ENCODE peak calls at places on chromosome 16, in seven cellular contexts. L, M, D, U, H, Q and G are unnamed samples.

GRCh38 chr16:12231666-12232065 is 255.1 kb downstream of the SNX29 start:
- DNase-seq in L (peak), M (peak), D (no peak), U (no peak), H (no peak), Q (no peak), G (no peak)

GRCh38 chr16:35152067-35152627 is 1692.7 kb downstream of the TP53TG3F start:
- DNase-seq in L (no peak), M (no peak), D (no peak), U (no peak), H (no peak), Q (no peak), G (no peak)

GRCh38 chr16:69861276-69862030 is 89.7 kb upstream of the CLEC18A start:
- DNase-seq in L (peak), M (no peak), D (no peak), U (no peak), H (no peak), Q (no peak), G (no peak)

GRCh38 chr16:31107465-31107867 is 720 bp upstream of the BCKDK start:
- DNase-seq in L (no peak), M (no peak), D (no peak), U (peak), H (no peak), Q (no peak), G (no peak)

GRCh38 chr16:56294599-56294998 is 103.3 kb downstream of the GNAO1 start:
- DNase-seq in L (peak), M (no peak), D (no peak), U (no peak), H (no peak), Q (no peak), G (no peak)

GRCh38 chr16:9008335-9009260 is 44.9 kb upstream of the USP7 start:
- DNase-seq in L (peak), M (peak), D (peak), U (peak), H (peak), Q (peak), G (peak)

GRCh38 chr16:64132686-64133085 is 989.2 kb downstream of the CDH11 start:
- DNase-seq in L (no peak), M (no peak), D (no peak), U (no peak), H (no peak), Q (no peak), G (no peak)

GRCh38 chr16:12794486-12795399 is 8.9 kb downstream of the CPPED1 start:
- DNase-seq in L (no peak), M (no peak), D (no peak), U (no peak), H (peak), Q (no peak), G (no peak)

GRCh38 chr16:22681551-22681880 is 132.4 kb upstream of the HS3ST2 start:
- DNase-seq in L (no peak), M (no peak), D (no peak), U (no peak), H (no peak), Q (no peak), G (no peak)

GRCh38 chr16:47060596-47060995 is 83.1 kb downstream of the NETO2 start:
- DNase-seq in L (no peak), M (no peak), D (no peak), U (no peak), H (no peak), Q (no peak), G (no peak)

GRCh38 chr16:48041861-48042435 is 113.8 kb downstream of the ABCC12 start:
- DNase-seq in L (no peak), M (peak), D (no peak), U (no peak), H (peak), Q (peak), G (no peak)

GRCh38 chr16:88923450-88923849 is 53.6 kb downstream of the CBFA2T3 start:
- DNase-seq in L (no peak), M (no peak), D (no peak), U (no peak), H (no peak), Q (no peak), G (no peak)
- TF ChIP-seq RFX5 in L (no peak), M (no peak), D (no peak), U (no peak), H (no peak), Q (no peak), G (no peak)

GRCh38 chr16:88783391-88784073 is 1.5 kb downstream of the PIEZO1 start:
- DNase-seq in L (peak), M (no peak), D (no peak), U (no peak), H (no peak), Q (no peak), G (no peak)
- TF ChIP-seq RFX5 in L (no peak), M (no peak), D (no peak), U (no peak), H (no peak), Q (no peak), G (no peak)

DNA sequence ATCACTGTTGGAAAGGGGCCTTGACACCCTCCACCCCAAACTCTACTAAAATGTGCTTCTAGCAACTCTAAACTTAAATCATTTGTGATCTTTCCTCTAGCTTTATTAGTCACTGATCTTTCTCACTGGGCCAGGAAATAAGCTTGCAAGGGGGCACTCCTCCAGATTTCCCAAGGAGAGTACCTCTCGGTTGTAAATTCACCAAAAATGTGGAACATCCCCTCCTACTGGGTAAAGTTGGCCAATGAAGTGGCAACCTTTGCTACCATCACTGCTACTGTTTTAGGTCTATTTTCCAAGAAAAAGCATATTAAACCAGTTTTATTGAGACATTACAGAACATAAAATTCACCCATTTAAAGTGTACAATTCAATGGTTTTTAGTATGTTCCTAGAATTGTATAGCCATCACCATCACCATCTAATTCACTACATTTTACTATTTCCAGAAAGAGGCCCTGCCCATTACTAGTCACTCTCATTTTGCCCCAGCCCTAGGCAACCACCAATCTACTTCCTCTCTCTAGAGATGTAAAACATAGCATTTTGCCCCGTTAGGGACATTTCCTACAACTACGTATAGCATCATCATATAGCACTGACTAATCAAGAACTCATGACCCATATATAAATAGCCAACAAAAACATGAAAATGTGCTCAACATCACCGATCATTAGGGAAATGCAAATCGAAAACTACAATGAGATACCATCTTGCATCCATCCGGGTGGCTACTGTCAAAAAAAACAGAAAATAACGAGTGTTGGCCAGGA is 44.6 kb upstream of the ADCY9 start:
- DNase-seq in L (no peak), M (no peak), D (no peak), U (no peak), H (no peak), Q (no peak), G (no peak)
- TF ChIP-seq RFX5 in L (no peak), M (no peak), D (no peak), U (no peak), H (no peak), Q (no peak), G (no peak)

GRCh38 chr16:80530479-80530878 is 10.3 kb upstream of the DYNLRB2 start:
- DNase-seq in L (no peak), M (no peak), D (no peak), U (no peak), H (no peak), Q (no peak), G (no peak)
- TF ChIP-seq RFX5 in L (no peak), M (no peak), D (no peak), U (no peak), H (no peak), Q (no peak), G (no peak)

DNA sequence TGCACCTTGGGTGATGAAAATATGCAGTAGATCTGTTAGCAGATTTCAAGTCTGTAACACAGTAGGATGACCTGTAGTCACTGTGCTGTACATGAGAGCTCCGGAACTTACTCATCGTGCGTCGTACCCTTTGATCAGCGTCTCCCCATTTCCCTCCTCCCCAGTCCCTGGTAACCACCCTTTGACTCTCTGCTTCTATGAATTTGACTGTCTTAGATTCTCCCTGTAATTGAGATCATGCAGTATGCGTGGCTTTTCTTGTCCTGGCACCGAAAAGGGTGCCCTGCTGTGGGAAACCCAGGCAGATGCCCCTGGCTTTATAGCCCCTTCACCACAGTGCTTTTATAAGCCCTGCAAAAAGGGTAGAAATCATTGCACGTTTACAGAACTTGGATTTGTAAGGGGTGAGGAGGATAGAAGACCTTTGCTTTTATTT is 20.5 kb downstream of the CLEC16A start:
- DNase-seq in L (no peak), M (no peak), D (no peak), U (peak), H (no peak), Q (no peak), G (no peak)
- TF ChIP-seq RFX5 in L (no peak), M (no peak), D (no peak), U (no peak), H (no peak), Q (no peak), G (no peak)

GRCh38 chr16:4358831-4359561 is 7.9 kb upstream of the PAM16 start:
- DNase-seq in L (no peak), M (peak), D (peak), U (no peak), H (peak), Q (peak), G (peak)
- TF ChIP-seq RFX5 in L (no peak), M (no peak), D (no peak), U (no peak), H (no peak), Q (no peak), G (no peak)

GRCh38 chr16:81780350-81780749 is 1.3 kb downstream of the PLCG2 start:
- DNase-seq in L (no peak), M (no peak), D (no peak), U (no peak), H (no peak), Q (no peak), G (no peak)

GRCh38 chr16:81775570-81775969 is 3.5 kb upstream of the PLCG2 start:
- DNase-seq in L (no peak), M (no peak), D (no peak), U (no peak), H (no peak), Q (no peak), G (no peak)

GRCh38 chr16:81778231-81778630 is 860 bp upstream of the PLCG2 start:
- DNase-seq in L (no peak), M (no peak), D (no peak), U (no peak), H (no peak), Q (no peak), G (no peak)

GRCh38 chr16:81778861-81779539 is at the start of gene PLCG2:
- DNase-seq in L (no peak), M (peak), D (peak), U (no peak), H (peak), Q (no peak), G (no peak)

DNA sequence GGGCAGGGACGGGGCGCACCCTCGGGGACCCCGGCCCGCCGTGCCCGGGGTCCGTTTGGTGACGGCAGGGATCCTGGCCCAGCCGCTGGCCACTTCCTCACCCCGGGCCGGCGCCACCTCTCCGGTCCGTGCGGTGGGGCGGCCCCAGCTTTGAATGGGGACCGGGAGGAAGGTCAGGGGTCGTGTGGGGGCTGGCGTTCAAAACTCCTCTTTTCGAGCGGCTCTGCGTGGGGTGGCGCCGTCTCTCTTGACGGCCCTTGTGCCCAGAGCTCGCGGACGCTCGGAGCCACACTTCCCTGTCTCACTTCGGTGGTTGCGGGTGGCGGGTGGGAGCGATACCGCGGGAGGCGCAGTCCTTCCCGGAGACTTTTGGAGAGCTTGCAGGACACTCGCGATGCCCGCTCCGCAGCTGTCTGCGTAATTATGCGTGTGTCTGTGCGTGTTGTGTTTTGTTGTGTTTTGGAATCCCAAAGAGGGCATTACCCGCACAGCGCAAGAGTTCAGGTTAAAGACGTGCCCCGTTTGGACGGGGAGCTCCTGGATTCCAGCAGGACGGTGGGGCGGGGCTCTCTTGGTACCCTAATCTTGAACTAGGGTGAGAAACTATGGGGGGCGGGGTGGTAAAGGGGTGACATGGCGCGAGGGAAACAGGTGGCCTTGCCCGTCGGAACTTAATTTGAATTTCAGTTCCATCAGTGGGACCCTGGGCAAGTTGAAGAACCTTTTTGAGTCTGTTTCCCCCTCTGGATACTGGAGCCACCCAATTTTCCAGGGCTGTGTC is 639 bp downstream of the PLCG2 start:
- DNase-seq in L (no peak), M (peak), D (no peak), U (no peak), H (peak), Q (no peak), G (peak)
- TF ChIP-seq RFX5 in L (no peak), M (no peak), D (no peak), U (no peak), H (no peak), Q (no peak), G (no peak)

GRCh38 chr16:4176794-4177438 is 60.7 kb upstream of the ADCY9 start:
- DNase-seq in L (peak), M (peak), D (no peak), U (peak), H (peak), Q (peak), G (no peak)
- TF ChIP-seq RFX5 in L (no peak), M (no peak), D (no peak), U (no peak), H (no peak), Q (no peak), G (no peak)

DNA sequence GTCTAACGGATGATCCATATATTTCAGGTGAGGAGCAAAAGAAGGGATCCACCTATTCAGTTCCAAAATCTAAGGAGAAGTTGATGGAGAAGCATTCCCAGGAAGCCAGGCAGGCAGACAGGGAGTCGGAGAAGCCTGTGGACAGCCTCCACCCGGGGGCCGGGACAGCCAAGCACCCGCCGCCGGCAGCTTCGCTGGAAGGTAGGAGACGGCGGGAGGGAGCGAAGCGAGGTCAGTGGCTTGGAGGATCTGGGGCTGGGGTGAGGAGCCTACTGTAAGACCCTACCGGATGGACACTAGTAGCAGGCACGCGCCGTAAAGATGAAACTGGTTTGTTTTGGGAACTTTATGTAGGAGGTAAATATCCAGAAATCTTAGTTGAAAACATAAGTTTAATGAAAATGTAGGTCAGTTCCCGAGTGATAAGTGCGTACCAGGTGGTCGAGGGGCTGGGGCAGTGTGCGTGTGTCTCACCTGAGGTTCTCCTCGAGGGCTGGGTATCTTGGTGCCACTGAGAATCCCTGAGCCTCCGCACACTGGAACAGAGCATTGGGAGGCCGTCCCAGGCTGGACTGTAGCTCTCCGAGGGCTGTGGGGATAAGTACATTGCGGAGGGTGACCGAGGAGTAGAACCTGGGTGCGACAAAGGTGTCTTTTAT is 714 bp downstream of the SPATA33 start:
- DNase-seq in L (no peak), M (no peak), D (peak), U (no peak), H (peak), Q (no peak), G (no peak)
- TF ChIP-seq RFX5 in L (no peak), M (no peak), D (no peak), U (no peak), H (no peak), Q (no peak), G (no peak)